ENCODE peak calls at places on chromosomes 7 and 10, in five cellular contexts. G, D, Q, T and B are unnamed samples.

GRCh38 chr7:139623518-139623917 is 100.0 kb downstream of the CLEC2L start:
- DNase-seq in G (no peak), D (no peak), Q (no peak), T (no peak), B (no peak)

GRCh38 chr7:70092314-70093303 is 494.3 kb downstream of the AUTS2 start:
- DNase-seq in G (no peak), D (no peak), Q (peak), T (no peak), B (peak)

GRCh38 chr10:99834410-99834809 is 52.0 kb downstream of the ABCC2 start:
- DNase-seq in G (no peak), D (no peak), Q (no peak), T (no peak), B (no peak)

GRCh38 chr7:24741691-24742639 is 15.3 kb downstream of the GSDME start:
- DNase-seq in G (no peak), D (no peak), Q (no peak), T (no peak), B (peak)

GRCh38 chr10:116464257-116464656 is 36.6 kb downstream of the PNLIPRP3 start:
- DNase-seq in G (no peak), D (no peak), Q (no peak), T (no peak), B (no peak)

GRCh38 chr10:114310346-114310745 is 71.3 kb downstream of the VWA2 start:
- DNase-seq in G (no peak), D (peak), Q (no peak), T (no peak), B (no peak)

GRCh38 chr7:75711634-75712494 is 26.9 kb downstream of the HIP1 start:
- DNase-seq in G (no peak), D (peak), Q (no peak), T (no peak), B (no peak)

GRCh38 chr10:103833731-103834365 is 21.5 kb downstream of the SH3PXD2A start:
- DNase-seq in G (peak), D (peak), Q (peak), T (no peak), B (peak)

GRCh38 chr10:13913890-13914289 is 327.1 kb downstream of the PRPF18 start:
- DNase-seq in G (no peak), D (no peak), Q (peak), T (no peak), B (peak)

GRCh38 chr10:26540601-26541000 is 102.5 kb downstream of the APBB1IP start:
- DNase-seq in G (no peak), D (no peak), Q (no peak), T (peak), B (no peak)

GRCh38 chr7:142880886-142881505 is 4.5 kb downstream of the TRPV6 start:
- DNase-seq in G (no peak), D (no peak), Q (no peak), T (peak), B (no peak)

GRCh38 chr10:70906953-70907618 is 18.7 kb upstream of the PCBD1 start:
- DNase-seq in G (no peak), D (peak), Q (no peak), T (no peak), B (no peak)

GRCh38 chr10:71864861-71865473 is 13.9 kb upstream of the PSAP start:
- DNase-seq in G (no peak), D (peak), Q (peak), T (no peak), B (no peak)

GRCh38 chr7:155733582-155734444 is 78.5 kb downstream of the SHH start:
- DNase-seq in G (no peak), D (no peak), Q (no peak), T (no peak), B (no peak)

GRCh38 chr7:117555260-117555659 is 75.4 kb downstream of the CFTR start:
- DNase-seq in G (no peak), D (no peak), Q (no peak), T (no peak), B (no peak)

GRCh38 chr7:104317944-104318629 is 10.3 kb upstream of the LHFPL3 start:
- DNase-seq in G (no peak), D (no peak), Q (no peak), T (no peak), B (no peak)

GRCh38 chr10:25633542-25633941 is 300.5 kb upstream of the MYO3A start:
- DNase-seq in G (no peak), D (no peak), Q (no peak), T (no peak), B (no peak)

GRCh38 chr7:26292768-26293560 is 1.3 kb downstream of the SNX10 start:
- DNase-seq in G (no peak), D (no peak), Q (no peak), T (no peak), B (no peak)

GRCh38 chr10:68561804-68562649 is 1.9 kb downstream of the TET1 start:
- DNase-seq in G (no peak), D (no peak), Q (no peak), T (no peak), B (no peak)

GRCh38 chr7:17155529-17155928 is 142.9 kb upstream of the AHR start:
- DNase-seq in G (no peak), D (no peak), Q (no peak), T (no peak), B (no peak)

GRCh38 chr7:53602817-53603418 is 567.5 kb downstream of the POM121L12 start:
- DNase-seq in G (peak), D (no peak), Q (no peak), T (no peak), B (no peak)

GRCh38 chr7:94509264-94509878 is at the start of gene CASD1:
- DNase-seq in G (peak), D (no peak), Q (peak), T (peak), B (peak)

DNA sequence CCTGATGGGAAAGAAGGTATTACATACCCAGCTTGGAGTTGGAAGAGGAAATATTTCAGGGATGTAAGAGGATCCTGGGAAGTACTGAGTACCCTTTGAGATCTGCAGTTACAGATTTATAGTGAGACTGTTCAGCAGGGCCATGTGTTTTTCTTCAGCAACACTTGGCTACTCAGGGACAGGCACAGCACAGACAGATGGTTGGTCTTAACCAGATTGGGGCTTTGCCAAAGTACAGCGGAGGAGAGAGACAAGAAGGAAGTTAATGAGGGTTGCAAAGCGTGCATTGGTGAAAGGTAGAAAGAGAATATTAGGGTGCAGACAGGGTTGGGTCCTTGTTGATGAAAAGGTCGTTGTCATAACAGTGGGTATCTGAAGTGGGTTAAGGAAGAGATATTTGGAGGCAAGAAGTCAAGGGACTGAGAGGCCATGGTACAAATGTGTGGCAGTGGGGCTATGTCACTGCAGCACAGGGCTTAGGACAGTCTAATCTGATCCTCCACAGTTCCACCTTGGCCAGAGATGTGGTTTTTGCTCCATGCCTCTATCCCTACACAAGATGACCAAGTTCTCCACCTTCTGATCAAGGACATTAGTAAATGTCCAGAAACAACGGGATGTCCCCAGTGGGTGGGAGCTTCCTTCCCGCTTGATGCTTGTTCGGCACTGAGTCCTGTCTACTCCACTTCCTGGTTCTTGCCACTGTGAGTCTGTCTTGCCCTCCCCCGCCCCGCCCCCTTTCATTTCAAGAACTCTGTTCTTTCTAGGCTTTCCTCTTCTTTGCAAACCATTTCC is 18.9 kb upstream of the DNAJC1 start:
- DNase-seq in G (peak), D (no peak), Q (peak), T (no peak), B (peak)
- TF ChIP-seq POLR2A in G (no peak), D (no peak), Q (no peak), T (no peak), B (no peak)

DNA sequence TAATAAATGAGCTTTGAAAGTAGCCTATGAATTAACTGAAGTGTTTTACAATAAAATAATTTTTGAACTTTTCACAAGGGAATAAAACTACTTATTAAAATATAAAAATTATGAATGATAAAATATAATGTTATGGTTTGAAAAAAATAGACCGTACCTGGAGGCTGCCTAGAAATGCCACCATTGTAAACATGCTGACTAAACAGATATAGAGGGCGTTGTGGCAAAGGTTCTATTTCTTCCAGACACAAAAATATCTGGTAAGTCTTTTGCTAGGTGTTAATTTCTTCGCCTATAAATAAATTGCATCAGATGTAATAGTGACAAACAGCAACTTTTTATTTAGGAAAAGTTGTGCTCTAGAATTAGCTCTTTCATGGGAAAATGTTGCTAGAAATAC is 11.2 kb downstream of the PPP1R3A start:
- DNase-seq in G (no peak), D (no peak), Q (no peak), T (no peak), B (no peak)
- TF ChIP-seq POLR2A in G (no peak), D (no peak), Q (no peak), T (no peak), B (no peak)

DNA sequence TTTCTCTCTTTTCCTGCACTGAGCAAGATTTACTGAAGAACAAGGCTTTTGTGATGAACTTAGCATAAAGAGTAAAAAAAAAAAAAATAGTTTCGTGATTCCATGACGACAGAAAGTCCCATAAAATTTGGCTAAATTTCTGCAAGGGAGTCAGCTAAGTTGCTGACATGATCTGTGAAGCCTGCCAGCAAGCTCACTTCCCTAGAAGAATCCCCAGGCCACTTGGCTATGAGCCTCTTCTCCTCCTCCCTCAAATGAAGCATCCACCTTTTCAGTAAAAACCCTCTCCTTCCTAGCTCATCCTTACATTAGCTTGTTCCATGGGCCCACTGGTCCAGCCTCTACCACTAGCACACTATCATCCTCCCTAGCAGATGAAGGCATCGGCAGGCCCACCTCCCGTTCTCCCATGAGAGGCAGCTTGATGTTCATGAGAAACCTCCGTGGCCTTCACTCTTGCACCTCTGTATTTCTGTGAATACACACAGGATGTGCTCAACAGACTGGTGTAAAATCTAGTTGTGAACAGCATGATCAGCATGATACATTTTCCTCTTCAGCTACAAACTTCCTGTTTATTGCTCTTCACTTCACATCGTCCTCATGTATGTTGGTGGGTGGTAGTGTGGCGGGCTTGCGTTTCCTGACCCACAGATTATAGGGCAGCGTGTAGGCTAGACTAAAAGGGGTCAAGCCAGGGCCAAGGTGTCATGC is 30.9 kb downstream of the GIMAP8 start:
- DNase-seq in G (no peak), D (peak), Q (no peak), T (no peak), B (no peak)
- TF ChIP-seq POLR2A in G (no peak), D (no peak), Q (no peak), T (no peak), B (no peak)

GRCh38 chr7:128452552-128452951 is 3.1 kb upstream of the HILPDA start:
- DNase-seq in G (no peak), D (no peak), Q (no peak), T (no peak), B (no peak)

GRCh38 chr7:128454808-128455555 is 696 bp upstream of the HILPDA start:
- DNase-seq in G (no peak), D (no peak), Q (no peak), T (no peak), B (no peak)

GRCh38 chr7:128450913-128451312 is 4.8 kb upstream of the HILPDA start:
- DNase-seq in G (no peak), D (no peak), Q (no peak), T (no peak), B (no peak)

GRCh38 chr7:128455556-128456254 is at the start of gene HILPDA:
- DNase-seq in G (peak), D (peak), Q (peak), T (peak), B (peak)

GRCh38 chr7:128453836-128454804 is 1.6 kb upstream of the HILPDA start:
- DNase-seq in G (peak), D (peak), Q (peak), T (no peak), B (peak)
- TF ChIP-seq POLR2A in G (no peak), D (no peak), Q (no peak), T (no peak), B (peak)

DNA sequence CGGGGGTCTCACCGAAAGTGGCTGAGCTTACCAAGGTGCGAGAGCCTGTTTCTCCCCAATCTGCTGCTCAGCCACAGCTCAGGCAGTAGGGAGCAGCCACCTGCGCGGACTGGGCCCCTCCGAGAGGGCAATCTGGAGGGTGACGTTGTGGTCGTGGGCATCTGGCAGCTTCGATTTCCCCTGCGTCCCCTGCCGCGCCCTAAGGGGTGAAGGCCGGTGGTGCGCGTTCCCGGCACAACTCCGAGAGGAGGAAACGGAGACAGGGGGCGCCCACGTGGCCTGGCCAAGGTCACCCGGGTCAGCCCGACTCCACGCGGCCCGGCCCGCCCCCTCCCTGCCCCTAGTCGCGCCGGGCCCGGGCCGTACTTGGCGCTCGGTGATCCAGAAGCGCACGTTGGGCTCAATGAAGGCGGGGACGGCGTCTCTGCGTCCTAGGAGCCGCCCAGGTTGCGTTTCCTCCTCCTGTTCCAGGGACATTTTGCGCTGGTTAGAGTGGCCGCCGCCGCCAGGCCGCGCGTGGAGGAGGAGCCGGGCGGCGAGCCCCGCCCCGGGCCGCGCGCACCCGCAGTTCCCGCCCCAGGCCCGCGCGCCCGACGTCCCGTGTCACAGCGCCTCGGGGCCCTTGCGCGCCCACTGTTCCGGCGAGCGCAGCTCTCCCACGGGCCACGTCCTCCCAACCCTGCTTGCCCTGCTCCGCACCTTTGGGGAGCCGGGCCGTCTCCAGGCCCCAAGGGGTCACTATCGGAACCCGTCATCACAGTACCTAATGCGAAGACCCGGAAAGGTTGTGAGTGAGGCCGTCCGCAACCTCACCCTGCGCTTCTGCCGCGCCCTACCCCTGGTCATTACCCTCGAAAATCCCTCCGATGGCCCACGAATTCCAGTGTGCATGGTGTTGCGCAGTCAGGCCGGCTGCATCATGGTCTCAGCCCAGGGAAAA is at the start of gene SFXN4:
- DNase-seq in G (peak), D (peak), Q (peak), T (peak), B (peak)
- TF ChIP-seq POLR2A in G (no peak), D (peak), Q (peak), T (peak), B (peak)

GRCh38 chr7:20330176-20330796 is 414 bp upstream of the ITGB8 start:
- DNase-seq in G (peak), D (peak), Q (peak), T (peak), B (peak)
- TF ChIP-seq POLR2A in G (no peak), D (no peak), Q (no peak), T (peak), B (no peak)

GRCh38 chr7:150368098-150368883 is at the start of gene REPIN1:
- DNase-seq in G (peak), D (peak), Q (peak), T (peak), B (peak)
- TF ChIP-seq POLR2A in G (no peak), D (peak), Q (peak), T (no peak), B (no peak)

GRCh38 chr10:91219371-91220193 is 881 bp upstream of the PCGF5 start:
- DNase-seq in G (no peak), D (no peak), Q (no peak), T (no peak), B (no peak)

GRCh38 chr10:91220954-91221696 is 662 bp downstream of the PCGF5 start:
- DNase-seq in G (no peak), D (no peak), Q (peak), T (no peak), B (peak)

GRCh38 chr10:91214906-91215305 is 5.6 kb upstream of the PCGF5 start:
- DNase-seq in G (no peak), D (no peak), Q (no peak), T (no peak), B (no peak)

GRCh38 chr10:91215384-91215783 is 5.1 kb upstream of the PCGF5 start:
- DNase-seq in G (no peak), D (no peak), Q (no peak), T (no peak), B (no peak)

DNA sequence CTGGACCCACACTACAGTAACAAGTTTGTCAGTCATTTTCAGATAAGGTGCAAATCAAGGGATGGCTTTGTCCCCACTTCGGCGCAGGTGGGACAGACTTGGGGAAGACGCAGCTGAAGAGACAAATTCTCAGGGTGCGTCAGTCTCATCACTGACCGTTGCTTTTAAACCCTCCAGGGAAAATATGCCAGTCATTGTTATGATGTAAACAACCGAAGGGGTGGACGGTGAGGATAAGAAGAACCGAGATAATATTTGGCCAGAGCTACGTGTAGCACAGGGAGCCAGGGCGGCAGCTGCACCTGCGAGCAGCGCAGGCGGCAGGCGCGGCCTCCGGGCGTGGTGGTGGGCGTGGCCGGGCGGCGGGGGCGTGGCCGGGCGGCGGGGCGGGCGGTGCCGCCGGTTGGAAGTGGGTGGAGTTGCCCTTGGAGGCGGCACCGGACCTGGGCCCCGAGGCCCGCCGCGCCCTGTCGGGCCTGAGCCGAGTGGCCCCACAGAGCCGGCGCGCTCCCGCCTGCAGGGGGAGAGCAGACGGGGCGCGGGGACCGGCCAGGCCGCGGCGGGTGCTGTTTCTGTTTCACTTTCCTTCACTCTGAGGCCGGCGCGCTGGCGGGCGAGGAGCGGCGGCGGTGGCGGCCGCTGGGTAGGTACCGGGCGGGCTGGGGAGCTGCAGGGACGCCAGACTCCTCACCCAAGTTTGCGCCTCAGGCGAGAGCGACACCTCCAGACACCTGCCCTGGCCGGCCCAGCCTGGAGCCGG is at the start of gene PCGF5:
- DNase-seq in G (peak), D (peak), Q (peak), T (peak), B (peak)
- TF ChIP-seq POLR2A in G (no peak), D (peak), Q (peak), T (peak), B (no peak)